ENCODE peak calls at places on chromosomes 7 and 10, in seven cellular contexts. One of them, this sample, is unnamed.

GRCh38 chr10:131855763-131856401 is 44.9 kb upstream of the PPP2R2D start:
- DNase-seq in PC-3: no peak
- DNase-seq in colonic mucosa: no peak
- DNase-seq in bronchial epithelial cell: no peak
- DNase-seq in AG09319: no peak
- DNase-seq in WTC11: no peak
- DNase-seq in OCI-LY7: no peak
- DNase-seq in this sample: no peak

GRCh38 chr7:121006731-121007315 is 18.3 kb downstream of the CPED1 start:
- DNase-seq in bronchial epithelial cell: no peak
- DNase-seq in WTC11: no peak
- DNase-seq in OCI-LY7: no peak
- DNase-seq in colonic mucosa: no peak
- DNase-seq in PC-3: no peak
- DNase-seq in AG09319: no peak
- DNase-seq in this sample: no peak

GRCh38 chr7:48183370-48183743 is 12.1 kb downstream of the ABCA13 start:
- DNase-seq in PC-3: no peak
- DNase-seq in OCI-LY7: no peak
- DNase-seq in bronchial epithelial cell: no peak
- DNase-seq in colonic mucosa: no peak
- DNase-seq in AG09319: no peak
- DNase-seq in WTC11: no peak
- DNase-seq in this sample: no peak

GRCh38 chr7:36441344-36442022 is 51.8 kb downstream of the ANLN start:
- DNase-seq in AG09319: no peak
- DNase-seq in bronchial epithelial cell: peak; percentile 6
- DNase-seq in OCI-LY7: no peak
- DNase-seq in PC-3: no peak
- DNase-seq in colonic mucosa: no peak
- DNase-seq in WTC11: peak; percentile 21
- DNase-seq in this sample: no peak

GRCh38 chr7:36707465-36707864 is 16.8 kb downstream of the AOAH start:
- DNase-seq in OCI-LY7: no peak
- DNase-seq in PC-3: no peak
- DNase-seq in colonic mucosa: no peak
- DNase-seq in WTC11: no peak
- DNase-seq in AG09319: no peak
- DNase-seq in bronchial epithelial cell: peak; percentile 7
- DNase-seq in this sample: no peak

GRCh38 chr10:48251152-48251524 is 23.4 kb downstream of the FRMPD2 start:
- DNase-seq in WTC11: no peak
- DNase-seq in AG09319: no peak
- DNase-seq in PC-3: no peak
- DNase-seq in colonic mucosa: no peak
- DNase-seq in bronchial epithelial cell: peak; percentile 21
- DNase-seq in OCI-LY7: no peak
- DNase-seq in this sample: no peak

GRCh38 chr7:48177271-48177670 is 6.0 kb downstream of the ABCA13 start:
- DNase-seq in OCI-LY7: no peak
- DNase-seq in colonic mucosa: no peak
- DNase-seq in PC-3: no peak
- DNase-seq in WTC11: no peak
- DNase-seq in bronchial epithelial cell: no peak
- DNase-seq in AG09319: no peak
- DNase-seq in this sample: no peak

GRCh38 chr7:146131701-146132100 is 15.1 kb downstream of the CNTNAP2 start:
- DNase-seq in PC-3: no peak
- DNase-seq in OCI-LY7: no peak
- DNase-seq in AG09319: no peak
- DNase-seq in colonic mucosa: no peak
- DNase-seq in bronchial epithelial cell: no peak
- DNase-seq in WTC11: no peak
- DNase-seq in this sample: no peak

GRCh38 chr10:129881641-129882040 is 82.4 kb downstream of the EBF3 start:
- DNase-seq in OCI-LY7: no peak
- DNase-seq in AG09319: no peak
- DNase-seq in colonic mucosa: no peak
- DNase-seq in PC-3: no peak
- DNase-seq in WTC11: no peak
- DNase-seq in bronchial epithelial cell: no peak
- DNase-seq in this sample: no peak

GRCh38 chr10:3886666-3887251 is 101.8 kb upstream of the KLF6 start:
- DNase-seq in OCI-LY7: no peak
- DNase-seq in AG09319: peak; percentile 39
- DNase-seq in PC-3: peak; percentile 51
- DNase-seq in colonic mucosa: no peak
- DNase-seq in WTC11: no peak
- DNase-seq in bronchial epithelial cell: peak; percentile 95
- DNase-seq in this sample: peak; percentile 63

GRCh38 chr10:21171197-21171935 is 274.3 kb upstream of the NEBL start:
- DNase-seq in OCI-LY7: peak; percentile 1
- DNase-seq in bronchial epithelial cell: no peak
- DNase-seq in WTC11: peak; percentile 52
- DNase-seq in PC-3: peak; percentile 6
- DNase-seq in AG09319: no peak
- DNase-seq in colonic mucosa: no peak
- DNase-seq in this sample: no peak
- TF ChIP-seq CTCF in OCI-LY7: peak; percentile 44
- TF ChIP-seq CTCF in bronchial epithelial cell: peak; percentile 24
- TF ChIP-seq CTCF in WTC11: peak; percentile 51
- TF ChIP-seq CTCF in PC-3: peak; percentile 43
- TF ChIP-seq CTCF in AG09319: no peak
- TF ChIP-seq CTCF in colonic mucosa: no peak
- TF ChIP-seq CTCF in this sample: no peak

GRCh38 chr7:140635821-140636220 is 4.8 kb downstream of the DENND2A start:
- DNase-seq in PC-3: no peak
- DNase-seq in colonic mucosa: no peak
- DNase-seq in AG09319: no peak
- DNase-seq in WTC11: no peak
- DNase-seq in OCI-LY7: no peak
- DNase-seq in bronchial epithelial cell: no peak
- DNase-seq in this sample: no peak

GRCh38 chr7:140640060-140640611 is 477 bp downstream of the DENND2A start:
- DNase-seq in WTC11: peak; percentile 65
- DNase-seq in OCI-LY7: no peak
- DNase-seq in colonic mucosa: no peak
- DNase-seq in PC-3: peak; percentile 38
- DNase-seq in bronchial epithelial cell: no peak
- DNase-seq in AG09319: no peak
- DNase-seq in this sample: no peak

GRCh38 chr7:140640727-140641531 is at the start of gene DENND2A:
- DNase-seq in AG09319: no peak
- DNase-seq in WTC11: peak; percentile 80
- DNase-seq in PC-3: peak; percentile 48
- DNase-seq in bronchial epithelial cell: no peak
- DNase-seq in OCI-LY7: no peak
- DNase-seq in colonic mucosa: peak; percentile 70
- DNase-seq in this sample: no peak

GRCh38 chr7:140639366-140640053 is 1.1 kb downstream of the DENND2A start:
- DNase-seq in colonic mucosa: no peak
- DNase-seq in PC-3: peak; percentile 29
- DNase-seq in bronchial epithelial cell: no peak
- DNase-seq in AG09319: no peak
- DNase-seq in OCI-LY7: no peak
- DNase-seq in WTC11: no peak
- DNase-seq in this sample: no peak

DNA sequence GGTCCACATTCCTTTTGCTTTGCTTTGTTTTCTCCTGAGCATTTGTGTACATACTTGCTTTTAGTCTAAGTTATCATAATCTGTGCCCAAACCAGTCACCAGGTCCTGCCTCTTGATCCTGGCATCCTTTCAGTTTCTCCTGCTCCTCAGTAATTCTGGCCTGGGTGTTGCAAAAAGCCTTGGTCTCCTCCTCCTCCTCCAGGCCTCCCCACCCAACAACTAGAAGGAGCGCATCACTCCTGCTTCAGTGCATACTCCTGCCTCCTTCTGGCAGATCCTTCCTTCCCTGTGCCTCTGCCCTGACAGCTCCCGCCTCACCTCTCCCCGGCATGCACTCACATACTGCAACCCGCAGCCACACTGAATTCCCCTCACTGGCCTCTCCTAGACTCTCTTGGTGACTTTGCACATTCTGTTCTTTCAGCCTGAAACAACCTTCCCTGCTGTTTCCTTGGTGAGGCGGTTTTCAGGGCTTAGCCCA is 2.3 kb downstream of the DENND2A start:
- DNase-seq in OCI-LY7: no peak
- DNase-seq in colonic mucosa: no peak
- DNase-seq in PC-3: peak; percentile 46
- DNase-seq in bronchial epithelial cell: no peak
- DNase-seq in AG09319: peak; percentile 75
- DNase-seq in WTC11: peak; percentile 40
- DNase-seq in this sample: no peak
- TF ChIP-seq CTCF in OCI-LY7: no peak
- TF ChIP-seq CTCF in colonic mucosa: no peak
- TF ChIP-seq CTCF in PC-3: peak; percentile 41
- TF ChIP-seq CTCF in bronchial epithelial cell: peak; percentile 15
- TF ChIP-seq CTCF in AG09319: peak; percentile 65
- TF ChIP-seq CTCF in WTC11: no peak
- TF ChIP-seq CTCF in this sample: no peak

GRCh38 chr7:158354861-158355260 is 232.8 kb downstream of the PTPRN2 start:
- DNase-seq in OCI-LY7: no peak
- DNase-seq in colonic mucosa: no peak
- DNase-seq in WTC11: no peak
- DNase-seq in PC-3: no peak
- DNase-seq in AG09319: no peak
- DNase-seq in bronchial epithelial cell: no peak
- DNase-seq in this sample: no peak

GRCh38 chr7:158351481-158351880 is 236.1 kb downstream of the PTPRN2 start:
- DNase-seq in PC-3: no peak
- DNase-seq in WTC11: no peak
- DNase-seq in bronchial epithelial cell: no peak
- DNase-seq in AG09319: no peak
- DNase-seq in colonic mucosa: no peak
- DNase-seq in OCI-LY7: no peak
- DNase-seq in this sample: no peak

GRCh38 chr7:158355456-158356065 is 232.1 kb downstream of the PTPRN2 start:
- DNase-seq in PC-3: peak; percentile 58
- DNase-seq in AG09319: no peak
- DNase-seq in WTC11: peak; percentile 61
- DNase-seq in OCI-LY7: no peak
- DNase-seq in colonic mucosa: peak; percentile 17
- DNase-seq in bronchial epithelial cell: peak; percentile 25
- DNase-seq in this sample: no peak

GRCh38 chr7:158356454-158356853 is 231.2 kb downstream of the PTPRN2 start:
- DNase-seq in colonic mucosa: no peak
- DNase-seq in OCI-LY7: no peak
- DNase-seq in bronchial epithelial cell: no peak
- DNase-seq in PC-3: no peak
- DNase-seq in WTC11: no peak
- DNase-seq in AG09319: no peak
- DNase-seq in this sample: no peak

DNA sequence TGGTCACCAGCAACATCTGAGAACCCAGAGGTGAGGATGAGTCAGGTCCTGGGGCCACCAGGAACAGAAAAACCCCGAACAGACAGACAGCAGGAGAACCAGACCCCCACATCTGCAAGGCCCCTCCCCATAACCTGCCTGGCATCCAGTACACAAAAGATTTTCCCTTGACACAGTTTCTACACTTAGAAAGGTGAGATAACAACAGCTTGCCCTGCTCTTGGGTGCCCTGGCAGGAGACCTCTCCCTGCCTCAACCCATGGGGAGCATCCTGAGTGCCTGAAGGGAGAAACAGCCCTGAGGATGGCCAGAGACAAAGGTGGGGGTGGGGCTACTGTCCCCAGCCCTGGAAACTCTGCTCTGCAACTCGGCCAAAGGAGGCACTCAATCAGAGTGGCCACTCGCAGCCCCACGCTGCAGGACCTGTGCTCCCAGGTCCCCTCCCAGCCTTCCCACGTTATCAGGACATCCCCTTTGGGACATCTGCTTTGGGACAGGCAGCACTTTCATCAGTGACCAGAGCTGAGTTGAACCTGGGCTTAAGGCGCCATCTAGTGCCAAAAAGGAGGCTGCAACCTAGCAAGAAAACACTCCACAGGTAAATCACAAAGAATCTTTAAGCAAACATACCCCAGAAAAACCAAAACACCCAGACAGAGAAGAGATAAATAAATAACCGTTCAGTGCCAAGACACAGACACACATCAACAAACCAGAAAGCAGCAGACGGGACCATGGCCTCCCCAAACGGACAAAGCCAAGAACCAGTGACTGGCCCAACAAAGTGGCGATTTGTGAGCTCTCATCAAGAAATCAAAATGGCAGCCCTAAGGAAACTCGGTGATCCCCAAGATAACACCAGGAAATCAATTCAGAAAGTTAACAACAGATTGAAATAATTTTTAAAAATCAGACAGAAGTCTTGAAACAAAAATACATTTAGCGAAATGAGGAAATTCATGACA is 233.7 kb downstream of the PTPRN2 start:
- DNase-seq in OCI-LY7: peak; percentile 30
- DNase-seq in colonic mucosa: peak; percentile 30
- DNase-seq in PC-3: peak; percentile 61
- DNase-seq in AG09319: no peak
- DNase-seq in WTC11: peak; percentile 64
- DNase-seq in bronchial epithelial cell: peak; percentile 27
- DNase-seq in this sample: no peak
- TF ChIP-seq CTCF in OCI-LY7: peak; percentile 86
- TF ChIP-seq CTCF in colonic mucosa: peak; percentile 41
- TF ChIP-seq CTCF in PC-3: peak; percentile 82
- TF ChIP-seq CTCF in AG09319: no peak
- TF ChIP-seq CTCF in WTC11: peak; percentile 69
- TF ChIP-seq CTCF in bronchial epithelial cell: peak; percentile 61
- TF ChIP-seq CTCF in this sample: no peak

GRCh38 chr10:11856089-11856488 is 32.9 kb downstream of the PROSER2 start:
- DNase-seq in colonic mucosa: no peak
- DNase-seq in bronchial epithelial cell: no peak
- DNase-seq in PC-3: no peak
- DNase-seq in AG09319: no peak
- DNase-seq in WTC11: no peak
- DNase-seq in OCI-LY7: no peak
- DNase-seq in this sample: no peak

GRCh38 chr10:11854301-11854700 is 31.1 kb downstream of the PROSER2 start:
- DNase-seq in PC-3: no peak
- DNase-seq in WTC11: no peak
- DNase-seq in OCI-LY7: no peak
- DNase-seq in bronchial epithelial cell: no peak
- DNase-seq in AG09319: no peak
- DNase-seq in colonic mucosa: no peak
- DNase-seq in this sample: no peak

GRCh38 chr10:11851910-11852309 is 28.8 kb downstream of the PROSER2 start:
- DNase-seq in AG09319: no peak
- DNase-seq in bronchial epithelial cell: no peak
- DNase-seq in PC-3: no peak
- DNase-seq in OCI-LY7: no peak
- DNase-seq in WTC11: no peak
- DNase-seq in colonic mucosa: no peak
- DNase-seq in this sample: no peak

GRCh38 chr10:11856678-11857077 is 33.5 kb downstream of the PROSER2 start:
- DNase-seq in AG09319: no peak
- DNase-seq in bronchial epithelial cell: no peak
- DNase-seq in PC-3: no peak
- DNase-seq in WTC11: no peak
- DNase-seq in colonic mucosa: no peak
- DNase-seq in OCI-LY7: no peak
- DNase-seq in this sample: no peak

DNA sequence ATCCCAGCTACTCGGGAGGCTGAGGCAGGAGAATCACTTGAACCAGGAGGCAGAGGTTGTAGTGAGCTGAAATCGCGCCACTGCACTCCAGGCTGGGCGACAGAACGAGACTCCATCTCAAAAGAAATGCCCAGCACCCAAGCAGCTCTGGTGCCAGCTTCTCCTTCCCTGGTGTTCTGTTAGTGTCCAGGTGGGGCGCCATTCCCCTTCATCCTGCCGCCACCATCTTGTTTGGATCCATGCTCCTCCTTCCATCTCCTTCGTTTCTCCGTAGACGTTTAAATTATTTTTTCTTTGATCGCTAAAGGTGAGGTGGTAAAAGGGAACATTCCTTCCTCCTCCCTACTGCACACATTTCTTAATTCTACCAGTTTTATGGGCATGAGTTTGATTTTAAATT is 30.3 kb downstream of the PROSER2 start:
- DNase-seq in PC-3: no peak
- DNase-seq in bronchial epithelial cell: no peak
- DNase-seq in AG09319: no peak
- DNase-seq in WTC11: peak; percentile 32
- DNase-seq in OCI-LY7: peak; percentile 8
- DNase-seq in colonic mucosa: no peak
- DNase-seq in this sample: no peak
- TF ChIP-seq CTCF in PC-3: peak; percentile 40
- TF ChIP-seq CTCF in bronchial epithelial cell: peak; percentile 38
- TF ChIP-seq CTCF in AG09319: no peak
- TF ChIP-seq CTCF in WTC11: peak; percentile 54
- TF ChIP-seq CTCF in OCI-LY7: peak; percentile 66
- TF ChIP-seq CTCF in colonic mucosa: no peak
- TF ChIP-seq CTCF in this sample: no peak